ENCODE peak calls at places on chromosome 6, in six cellular contexts. M is kidney epithelial cell, P is Kasumi-1, O is neural crest cell, W is psoas muscle, J is MCF 10A. N is an unnamed sample.

GRCh38 chr6:41582540-41582939 is 36.4 kb downstream of the FOXP4 start:
- DNase-seq in P (no peak), J (no peak), O (no peak), M (no peak), W (no peak), N (no peak)

GRCh38 chr6:157232161-157232895 is 91.0 kb downstream of the TMEM242 start:
- DNase-seq in W (no peak), O (no peak), M (no peak), J (no peak), P (no peak), N (no peak)

GRCh38 chr6:95286874-95287273 is 290.5 kb upstream of the MANEA start:
- DNase-seq in W (no peak), M (no peak), J (no peak), O (no peak), P (no peak), N (no peak)

GRCh38 chr6:10824297-10824696 is 14.0 kb downstream of the MAK start:
- DNase-seq in M (no peak), W (no peak), O (no peak), P (no peak), J (no peak), N (no peak)

GRCh38 chr6:119308048-119308570 is 41.5 kb downstream of the MAN1A1 start:
- DNase-seq in P (no peak), O (no peak), W (no peak), M (peak; percentile 28), J (peak; percentile 57), N (no peak)

GRCh38 chr6:85771925-85772430 is 129.3 kb upstream of the SYNCRIP start:
- DNase-seq in P (no peak), J (no peak), W (no peak), M (no peak), O (no peak), N (no peak)

GRCh38 chr6:113359155-113360140 is 497.7 kb upstream of the MARCKS start:
- DNase-seq in W (no peak), M (peak; percentile 76), O (no peak), J (peak; percentile 36), P (no peak), N (no peak)

GRCh38 chr6:30990422-30991086 is 7.0 kb downstream of the MUC21 start:
- DNase-seq in O (no peak), W (no peak), P (no peak), J (no peak), M (no peak), N (no peak)

GRCh38 chr6:69816569-69816968 is 19.8 kb upstream of the LMBRD1 start:
- DNase-seq in M (no peak), P (no peak), J (no peak), W (no peak), O (no peak), N (no peak)

GRCh38 chr6:16947461-16948159 is 154.2 kb upstream of the STMND1 start:
- DNase-seq in W (no peak), M (peak; percentile 42), P (peak; percentile 4), J (peak; percentile 88), O (no peak), N (no peak)

GRCh38 chr6:167801263-167801662 is 25.4 kb upstream of the AFDN start:
- DNase-seq in P (no peak), O (no peak), M (no peak), J (no peak), W (no peak), N (no peak)

GRCh38 chr6:44342052-44342451 is 398 bp upstream of the SPATS1 start:
- DNase-seq in M (no peak), O (no peak), W (no peak), J (no peak), P (no peak), N (no peak)

GRCh38 chr6:41191569-41191968 is 9.4 kb downstream of the TREML2 start:
- DNase-seq in P (peak; percentile 22), M (no peak), O (peak; percentile 17), J (peak; percentile 40), W (no peak), N (no peak)

GRCh38 chr6:130997061-130997753 is 65.8 kb downstream of the EPB41L2 start:
- DNase-seq in M (no peak), W (no peak), P (no peak), J (no peak), O (no peak), N (no peak)

GRCh38 chr6:108632441-108632840 is 71.7 kb downstream of the FOXO3 start:
- DNase-seq in M (no peak), O (no peak), P (no peak), W (no peak), J (no peak), N (no peak)

GRCh38 chr6:111725446-111726112 is 119.9 kb upstream of the TRAF3IP2 start:
- DNase-seq in J (no peak), M (no peak), W (no peak), P (no peak), O (no peak), N (no peak)

GRCh38 chr6:150696156-150696555 is 96.5 kb downstream of the PLEKHG1 start:
- DNase-seq in O (no peak), J (no peak), M (no peak), P (no peak), W (no peak), N (no peak)

GRCh38 chr6:2192971-2193370 is 52.4 kb downstream of the GMDS start:
- DNase-seq in J (no peak), W (no peak), P (no peak), O (no peak), M (no peak), N (no peak)

GRCh38 chr6:49003348-49003747 is 459.7 kb downstream of the MMUT start:
- DNase-seq in P (no peak), J (no peak), W (no peak), O (no peak), M (no peak), N (no peak)